ENCODE peak calls at places on chromosomes 12 and 14, in six cellular contexts. R is amniotic stem cell; B is T-helper 17 cell; G is T-helper 2 cell; Y is activated naive CD8-positive, alpha-beta T cell treated with anti-CD3 and anti-CD28 coated beads, Interleukin-2, amount 50 U/mL, for 24 hours; N is GDM1. I is an unnamed sample.

GRCh38 chr12:4272014-4272975 is 1.3 kb upstream of the CCND2 start:
- DNase-seq in N (peak), Y (peak), B (peak), G (peak), R (no peak), I (peak)

GRCh38 chr12:8609061-8609570 is 3.5 kb downstream of the AICDA start:
- DNase-seq in N (peak), R (peak), Y (no peak), G (no peak), B (no peak), I (no peak)

GRCh38 chr14:97584528-97584927 is 787.3 kb downstream of the VRK1 start:
- DNase-seq in B (no peak), R (no peak), N (no peak), G (no peak), Y (no peak), I (no peak)

GRCh38 chr12:32486158-32486557 is 86.8 kb downstream of the FGD4 start:
- DNase-seq in R (no peak), B (no peak), Y (no peak), G (no peak), N (no peak), I (no peak)

GRCh38 chr12:31207799-31208465 is 118.0 kb downstream of the SINHCAF start:
- DNase-seq in G (no peak), B (no peak), N (no peak), Y (no peak), R (no peak), I (no peak)

GRCh38 chr14:22003471-22003870 is 329.9 kb upstream of the OR4E1 start:
- DNase-seq in G (no peak), Y (peak), B (no peak), N (no peak), R (no peak), I (no peak)

GRCh38 chr14:23751591-23751990 is 115.4 kb downstream of the DHRS2 start:
- DNase-seq in N (no peak), G (no peak), B (no peak), R (no peak), Y (no peak), I (no peak)

GRCh38 chr12:131593411-131593810 is 117.5 kb upstream of the SFSWAP start:
- DNase-seq in Y (no peak), N (no peak), G (no peak), B (no peak), R (no peak), I (no peak)

GRCh38 chr14:23177181-23177580 is 6.3 kb downstream of the SLC7A8 start:
- DNase-seq in N (peak), G (no peak), R (no peak), Y (no peak), B (no peak), I (no peak)

GRCh38 chr12:12807970-12808702 is 5.0 kb upstream of the DDX47 start:
- DNase-seq in B (peak), G (peak), N (peak), R (no peak), Y (peak), I (peak)

GRCh38 chr14:70655110-70655826 is 13.6 kb downstream of the TTC9 start:
- DNase-seq in N (peak), Y (peak), B (peak), R (no peak), G (peak), I (peak)

GRCh38 chr12:105706321-105706972 is 376.0 kb downstream of the C12orf75 start:
- DNase-seq in R (peak), Y (no peak), G (no peak), N (no peak), B (no peak), I (no peak)

GRCh38 chr12:7068240-7068993 is 7.9 kb downstream of the C1S start:
- DNase-seq in B (no peak), G (no peak), N (peak), Y (no peak), R (no peak), I (no peak)

I was measured in CD8-positive, alpha-beta memory T cell.